ENCODE peak calls at places on chromosome 19, in ten cellular contexts. F is endothelial cell of umbilical vein, E is WERI-Rb-1, T is astrocyte, U is colonic mucosa, L is tibial nerve, N is pancreas, R is coronary artery, V is A549, Q is ovary. S is an unnamed sample.

GRCh38 chr19:35211545-35212230 is 16.9 kb downstream of the FAM187B start:
- DNase-seq in F (peak), E (no peak), T (no peak), U (peak), L (peak), N (no peak), R (peak), V (no peak), Q (no peak), S (no peak)

GRCh38 chr19:34306213-34306661 is 51.9 kb downstream of the GARRE1 start:
- DNase-seq in F (no peak), E (no peak), T (no peak), U (peak), L (no peak), N (no peak), R (no peak), V (no peak), Q (no peak), S (no peak)

GRCh38 chr19:29785955-29786589 is 25.7 kb upstream of the CCNE1 start:
- DNase-seq in F (no peak), E (no peak), T (no peak), U (no peak), L (no peak), N (no peak), R (no peak), V (no peak), Q (no peak), S (no peak)

GRCh38 chr19:2711175-2711936 is 8.9 kb upstream of the GNG7 start:
- DNase-seq in F (no peak), E (no peak), T (peak), U (no peak), L (no peak), N (peak), R (no peak), V (no peak), Q (no peak), S (no peak)

GRCh38 chr19:29524912-29525870 is 603 bp upstream of the VSTM2B start:
- DNase-seq in F (no peak), E (no peak), T (no peak), U (no peak), L (no peak), N (peak), R (no peak), V (no peak), Q (no peak), S (peak)

GRCh38 chr19:35928507-35928906 is 7.7 kb upstream of the LRFN3 start:
- DNase-seq in F (no peak), E (no peak), T (no peak), U (no peak), L (no peak), N (no peak), R (no peak), V (no peak), Q (no peak), S (no peak)

GRCh38 chr19:1112254-1113208 is 8.7 kb downstream of the GPX4 start:
- DNase-seq in F (no peak), E (no peak), T (no peak), U (peak), L (peak), N (peak), R (no peak), V (no peak), Q (peak), S (no peak)

GRCh38 chr19:33064778-33065550 is at the start of gene RHPN2:
- DNase-seq in F (peak), E (peak), T (no peak), U (peak), L (peak), N (peak), R (no peak), V (peak), Q (peak), S (no peak)

GRCh38 chr19:45515807-45516401 is 8.6 kb downstream of the VASP start:
- DNase-seq in F (no peak), E (no peak), T (no peak), U (peak), L (no peak), N (no peak), R (no peak), V (no peak), Q (no peak), S (no peak)

GRCh38 chr19:11479470-11480080 is 1.3 kb downstream of the ELAVL3 start:
- DNase-seq in F (no peak), E (peak), T (no peak), U (peak), L (no peak), N (peak), R (no peak), V (no peak), Q (no peak), S (peak)

GRCh38 chr19:55437410-55437809 is 5.7 kb downstream of the SHISA7 start:
- DNase-seq in F (peak), E (no peak), T (peak), U (peak), L (no peak), N (peak), R (no peak), V (peak), Q (no peak), S (no peak)

GRCh38 chr19:45591004-45591637 is 6.5 kb upstream of the OPA3 start:
- DNase-seq in F (no peak), E (peak), T (no peak), U (peak), L (no peak), N (peak), R (no peak), V (peak), Q (no peak), S (no peak)

GRCh38 chr19:40366697-40367561 is 18.4 kb downstream of the PLD3 start:
- DNase-seq in F (no peak), E (peak), T (peak), U (no peak), L (no peak), N (no peak), R (no peak), V (no peak), Q (no peak), S (peak)

GRCh38 chr19:8451885-8452284 is 7.1 kb downstream of the HNRNPM start:
- DNase-seq in F (no peak), E (peak), T (peak), U (no peak), L (no peak), N (no peak), R (no peak), V (peak), Q (no peak), S (no peak)

GRCh38 chr19:48738557-48739399 is 1.6 kb downstream of the RASIP1 start:
- DNase-seq in F (peak), E (peak), T (peak), U (peak), L (peak), N (peak), R (peak), V (peak), Q (peak), S (peak)

GRCh38 chr19:46009530-46010510 is 13.0 kb downstream of the PGLYRP1 start:
- DNase-seq in F (peak), E (peak), T (peak), U (peak), L (peak), N (peak), R (no peak), V (peak), Q (no peak), S (peak)

GRCh38 chr19:34995551-34995950 is 4.6 kb upstream of the GRAMD1A start:
- DNase-seq in F (no peak), E (no peak), T (no peak), U (peak), L (no peak), N (peak), R (no peak), V (no peak), Q (no peak), S (no peak)

GRCh38 chr19:11031421-11032070 is 57.7 kb upstream of the LDLR start:
- DNase-seq in F (no peak), E (no peak), T (no peak), U (no peak), L (no peak), N (no peak), R (no peak), V (no peak), Q (no peak), S (no peak)

GRCh38 chr19:459724-460511 is 915 bp downstream of the SHC2 start:
- DNase-seq in F (peak), E (peak), T (peak), U (peak), L (peak), N (peak), R (no peak), V (peak), Q (peak), S (peak)

GRCh38 chr19:29309637-29310036 is 96.7 kb upstream of the UQCRFS1 start:
- DNase-seq in F (no peak), E (no peak), T (no peak), U (no peak), L (no peak), N (no peak), R (no peak), V (no peak), Q (no peak), S (no peak)

GRCh38 chr19:3712663-3713531 is 4.7 kb downstream of the TJP3 start:
- DNase-seq in F (no peak), E (no peak), T (no peak), U (peak), L (no peak), N (no peak), R (no peak), V (no peak), Q (no peak), S (no peak)

GRCh38 chr19:38769635-38770211 is 3.6 kb downstream of the LGALS7 start:
- DNase-seq in F (peak), E (no peak), T (peak), U (peak), L (peak), N (peak), R (peak), V (peak), Q (peak), S (peak)

GRCh38 chr19:1445932-1446712 is 3.8 kb upstream of the APC2 start:
- DNase-seq in F (no peak), E (peak), T (no peak), U (no peak), L (no peak), N (peak), R (no peak), V (peak), Q (no peak), S (peak)

DNA sequence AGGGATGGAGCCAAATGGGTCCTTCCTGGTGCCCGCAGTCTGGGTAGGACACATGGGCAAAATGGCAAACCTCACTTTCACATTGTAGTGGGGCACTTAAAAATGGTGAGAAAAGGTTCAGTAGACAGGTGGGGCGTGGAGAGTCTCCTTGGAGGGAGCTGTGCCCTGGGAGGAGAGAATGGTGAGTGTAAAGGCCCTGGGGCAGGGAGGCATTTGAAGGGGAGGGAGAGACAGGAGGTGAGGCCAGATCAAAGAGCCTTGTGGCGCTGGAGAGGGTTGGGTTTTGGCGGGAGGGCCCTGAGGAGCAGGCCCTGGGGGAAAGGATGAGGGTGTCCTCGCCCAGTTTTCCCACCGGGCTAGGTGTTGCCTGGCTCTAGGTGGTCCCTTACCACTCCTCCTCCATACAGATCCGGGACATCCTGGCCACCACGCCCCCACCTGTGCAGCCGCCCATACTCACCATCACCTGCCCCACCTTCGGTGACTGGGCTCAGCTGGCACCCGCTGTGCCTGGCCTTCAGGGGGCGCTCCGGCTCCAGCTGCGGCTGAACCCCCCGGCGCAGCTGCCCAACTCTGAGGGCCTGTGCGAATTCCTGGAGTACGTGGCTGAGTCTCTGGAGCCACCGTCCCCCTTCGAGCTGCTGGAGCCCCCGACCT is 6.3 kb downstream of the MAP1S start:
- DNase-seq in F (no peak), E (peak), T (no peak), U (no peak), L (no peak), N (no peak), R (no peak), V (no peak), Q (no peak), S (no peak)
- TF ChIP-seq CTCF in F (peak), E (peak), T (no peak), U (no peak), L (no peak), N (no peak), R (no peak), V (peak), Q (no peak), S (peak)

GRCh38 chr19:41533691-41534090 is 42.3 kb upstream of the CEACAM21 start:
- DNase-seq in F (no peak), E (no peak), T (no peak), U (no peak), L (no peak), N (no peak), R (no peak), V (no peak), Q (no peak), S (no peak)

GRCh38 chr19:41530184-41530534 is 45.8 kb upstream of the CEACAM21 start:
- DNase-seq in F (no peak), E (no peak), T (no peak), U (no peak), L (no peak), N (no peak), R (no peak), V (no peak), Q (no peak), S (no peak)

GRCh38 chr19:41530761-41531301 is 45.1 kb upstream of the CEACAM21 start:
- DNase-seq in F (peak), E (no peak), T (no peak), U (no peak), L (no peak), N (no peak), R (no peak), V (no peak), Q (no peak), S (no peak)

GRCh38 chr19:41531438-41532311 is 44.3 kb upstream of the CEACAM21 start:
- DNase-seq in F (peak), E (no peak), T (no peak), U (peak), L (peak), N (no peak), R (peak), V (peak), Q (no peak), S (no peak)

DNA sequence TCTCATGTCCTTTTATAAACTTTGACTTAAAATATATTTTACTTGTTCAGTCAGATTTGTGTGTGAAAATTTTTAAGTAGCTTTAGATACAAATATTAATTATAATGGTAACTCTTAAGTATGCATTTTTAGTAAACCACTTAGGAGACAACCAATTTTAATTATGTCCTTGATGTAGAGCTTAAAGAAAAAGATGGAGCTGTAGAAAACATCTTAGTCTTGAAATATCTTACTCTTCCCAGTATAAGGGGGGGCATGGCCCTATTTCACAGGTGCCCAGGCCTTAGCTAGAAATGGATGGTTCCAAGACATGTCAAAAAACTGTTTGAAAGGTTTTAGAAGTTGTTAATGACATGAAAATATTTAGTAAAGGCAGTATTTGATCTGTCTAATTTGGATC is 43.4 kb upstream of the CEACAM21 start:
- DNase-seq in F (no peak), E (no peak), T (no peak), U (no peak), L (no peak), N (no peak), R (no peak), V (no peak), Q (no peak), S (no peak)
- H3K4me3 ChIP-seq in F (no peak), E (no peak), T (no peak), U (no peak), L (no peak), N (no peak), R (no peak), V (no peak), Q (no peak), S (no peak)

GRCh38 chr19:15288146-15288963 is 44.0 kb downstream of the BRD4 start:
- DNase-seq in F (peak), E (peak), T (no peak), U (no peak), L (peak), N (no peak), R (no peak), V (no peak), Q (no peak), S (peak)
- H3K27ac ChIP-seq in F (no peak), E (peak), T (no peak), U (no peak), L (peak), N (no peak), R (no peak), V (peak), Q (no peak), S (peak)

GRCh38 chr19:53365134-53365898 is at the start of gene ZNF525:
- DNase-seq in F (peak), E (peak), T (peak), U (peak), L (peak), N (peak), R (peak), V (no peak), Q (peak), S (peak)
- TF ChIP-seq CTCF in F (no peak), E (peak), T (no peak), U (peak), L (no peak), N (no peak), R (no peak), V (no peak), Q (peak), S (no peak)

GRCh38 chr19:47350599-47350998 is 1.5 kb downstream of the DHX34 start:
- DNase-seq in F (no peak), E (no peak), T (no peak), U (no peak), L (no peak), N (no peak), R (no peak), V (no peak), Q (no peak), S (no peak)
- H3K4me3 ChIP-seq in F (no peak), E (no peak), T (no peak), U (no peak), L (no peak), N (no peak), R (no peak), V (peak), Q (no peak), S (peak)